ENCODE peak calls at places on chromosomes 16 and 17, in nine cellular contexts. E is left lung; L is activated B cell treated with CpG ODN at 0.5 μM for 24 hours; B is right cardiac atrium; D is activated T-helper 17 cell treated with anti-CD3 and anti-CD28 coated beads, Interleukin-2, amount 50 U/mL, for 72 hours; U is stimulated activated effector memory CD8-positive, alpha-beta T cell treated with anti-CD3 and anti-CD28 coated beads, Interleukin-12 subunit alpha, Interleukin-12 subunit beta, amount 100 ng/mL, for 72 hours; Y is B cell; Z is omental fat pad; F is left colon. R is an unnamed sample.

GRCh38 chr16:3655030-3655790 is 719 bp downstream of the DNASE1 start:
- ATAC-seq in E (no peak), L (no peak), B (peak), D (no peak), U (no peak), Y (no peak), Z (no peak), F (peak), R (no peak)

GRCh38 chr17:48728232-48729231 is at the start of gene HOXB13:
- ATAC-seq in E (no peak), L (no peak), B (no peak), D (no peak), U (no peak), Y (no peak), Z (no peak), F (peak), R (no peak)

GRCh38 chr16:17459903-17460521 is 10.7 kb downstream of the XYLT1 start:
- ATAC-seq in E (no peak), L (peak), B (peak), D (no peak), U (no peak), Y (peak), Z (no peak), F (no peak), R (no peak)

GRCh38 chr17:64572682-64573154 is 65.9 kb downstream of the CEP95 start:
- ATAC-seq in E (peak), L (no peak), B (peak), D (peak), U (peak), Y (no peak), Z (peak), F (no peak), R (peak)

GRCh38 chr16:75224683-75225082 is 5.9 kb downstream of the CTRB1 start:
- ATAC-seq in E (no peak), L (no peak), B (peak), D (no peak), U (no peak), Y (no peak), Z (no peak), F (peak), R (no peak)

GRCh38 chr16:49491736-49492089 is 118.1 kb downstream of the C16orf78 start:
- ATAC-seq in E (peak), L (no peak), B (peak), D (no peak), U (no peak), Y (no peak), Z (no peak), F (peak), R (peak)

GRCh38 chr17:83173997-83174858 is 94.8 kb downstream of the METRNL start:
- ATAC-seq in E (peak), L (peak), B (peak), D (no peak), U (peak), Y (peak), Z (no peak), F (no peak), R (peak)

GRCh38 chr16:87461466-87461975 is 31.3 kb downstream of the ZCCHC14 start:
- ATAC-seq in E (peak), L (peak), B (peak), D (no peak), U (no peak), Y (peak), Z (peak), F (peak), R (no peak)

GRCh38 chr17:47729486-47729885 is 3.5 kb upstream of the TBX21 start:
- ATAC-seq in E (no peak), L (no peak), B (no peak), D (no peak), U (no peak), Y (no peak), Z (no peak), F (no peak), R (no peak)

GRCh38 chr17:10803350-10803749 is 549 bp downstream of the TMEM238L start:
- ATAC-seq in E (no peak), L (no peak), B (no peak), D (no peak), U (no peak), Y (no peak), Z (no peak), F (peak), R (no peak)

GRCh38 chr17:66522591-66523272 is 220.3 kb downstream of the PRKCA start:
- ATAC-seq in E (no peak), L (no peak), B (no peak), D (peak), U (peak), Y (no peak), Z (peak), F (no peak), R (no peak)

GRCh38 chr16:66878067-66878466 is 2.2 kb upstream of the PDP2 start:
- ATAC-seq in E (no peak), L (no peak), B (no peak), D (peak), U (peak), Y (no peak), Z (no peak), F (no peak), R (no peak)

GRCh38 chr16:3945751-3946603 is 65.5 kb upstream of the CREBBP start:
- ATAC-seq in E (peak), L (no peak), B (no peak), D (no peak), U (no peak), Y (no peak), Z (no peak), F (no peak), R (peak)

GRCh38 chr17:14373587-14374259 is 72.8 kb downstream of the HS3ST3B1 start:
- ATAC-seq in E (no peak), L (no peak), B (no peak), D (no peak), U (no peak), Y (no peak), Z (peak), F (no peak), R (no peak)

GRCh38 chr17:77140878-77141767 is at the start of gene SEC14L1:
- ATAC-seq in E (no peak), L (no peak), B (no peak), D (peak), U (peak), Y (no peak), Z (no peak), F (no peak), R (no peak)

GRCh38 chr17:49086649-49087048 is 45.9 kb upstream of the B4GALNT2 start:
- ATAC-seq in E (no peak), L (no peak), B (no peak), D (no peak), U (no peak), Y (no peak), Z (no peak), F (peak), R (no peak)

GRCh38 chr17:917391-917811 is 62.2 kb downstream of the NXN start:
- ATAC-seq in E (peak), L (no peak), B (peak), D (no peak), U (no peak), Y (no peak), Z (no peak), F (no peak), R (no peak)

GRCh38 chr16:86100205-86101134 is 201.5 kb downstream of the IRF8 start:
- ATAC-seq in E (no peak), L (no peak), B (no peak), D (no peak), U (no peak), Y (no peak), Z (no peak), F (peak), R (no peak)

GRCh38 chr17:65547253-65547670 is 14.2 kb downstream of the AXIN2 start:
- ATAC-seq in E (peak), L (no peak), B (peak), D (no peak), U (no peak), Y (no peak), Z (peak), F (peak), R (peak)

GRCh38 chr17:4584125-4584834 is at the start of gene SMTNL2:
- ATAC-seq in E (peak), L (peak), B (peak), D (no peak), U (peak), Y (peak), Z (peak), F (peak), R (peak)

GRCh38 chr16:28863929-28864886 is 565 bp downstream of the SH2B1 start:
- ATAC-seq in E (peak), L (no peak), B (peak), D (no peak), U (no peak), Y (no peak), Z (peak), F (peak), R (peak)

GRCh38 chr17:67696347-67696746 is 21.4 kb upstream of the NOL11 start:
- ATAC-seq in E (peak), L (no peak), B (no peak), D (no peak), U (no peak), Y (no peak), Z (no peak), F (no peak), R (no peak)

GRCh38 chr17:77242118-77242800 is 101.5 kb downstream of the SEC14L1 start:
- ATAC-seq in E (no peak), L (no peak), B (no peak), D (no peak), U (no peak), Y (no peak), Z (no peak), F (peak), R (no peak)

GRCh38 chr16:471353-472198 is 46.1 kb downstream of the RAB11FIP3 start:
- ATAC-seq in E (no peak), L (no peak), B (peak), D (no peak), U (no peak), Y (no peak), Z (no peak), F (no peak), R (peak)

GRCh38 chr17:45719335-45720071 is 64.6 kb upstream of the CRHR1 start:
- ATAC-seq in E (peak), L (no peak), B (no peak), D (peak), U (peak), Y (no peak), Z (peak), F (no peak), R (no peak)

GRCh38 chr17:35214631-35215273 is 20.6 kb upstream of the SLC35G3 start:
- ATAC-seq in E (peak), L (no peak), B (no peak), D (peak), U (peak), Y (no peak), Z (no peak), F (no peak), R (no peak)

R was measured in gastroesophageal sphincter.